ENCODE peak calls at places on chromosome 3, in six cellular contexts. K is activated gamma-delta T cell treated with Interleukin-2 at 50 U/mL for 16 hours; U is iPS-NIHi11; E is immature natural killer cell; O is stimulated activated naive CD8-positive, alpha-beta T cell treated with anti-CD3 and anti-CD28 coated beads, Interleukin-15, amount 100 ng/mL, for 72 hours; Z is HCT116. W is an unnamed sample.

GRCh38 chr3:100875239-100875638 is 118.0 kb downstream of the ABI3BP start:
- DNase-seq in K (no peak), U (no peak), E (no peak), O (no peak), Z (no peak), W (no peak)

GRCh38 chr3:41321642-41321980 is 122.3 kb downstream of the CTNNB1 start:
- DNase-seq in K (no peak), U (no peak), E (no peak), O (no peak), Z (no peak), W (no peak)

GRCh38 chr3:12870942-12871341 is 29.6 kb upstream of the RPL32 start:
- DNase-seq in K (no peak), U (no peak), E (peak), O (peak), Z (no peak), W (no peak)

GRCh38 chr3:72892870-72893269 is 5.0 kb downstream of the GXYLT2 start:
- DNase-seq in K (no peak), U (peak), E (no peak), O (no peak), Z (no peak), W (peak)

GRCh38 chr3:39147374-39147709 is 6.0 kb downstream of the CSRNP1 start:
- DNase-seq in K (no peak), U (no peak), E (no peak), O (no peak), Z (no peak), W (no peak)

GRCh38 chr3:37862219-37862711 is 585 bp downstream of the CTDSPL start:
- DNase-seq in K (no peak), U (peak), E (peak), O (peak), Z (no peak), W (peak)

GRCh38 chr3:105715372-105715771 is 153.4 kb downstream of the CBLB start:
- DNase-seq in K (no peak), U (no peak), E (no peak), O (no peak), Z (no peak), W (no peak)

GRCh38 chr3:39760325-39760724 is 49.1 kb upstream of the MYRIP start:
- DNase-seq in K (no peak), U (no peak), E (no peak), O (no peak), Z (no peak), W (no peak)

GRCh38 chr3:10516835-10517465 is 11.6 kb upstream of the ATP2B2 start:
- DNase-seq in K (no peak), U (no peak), E (no peak), O (no peak), Z (no peak), W (no peak)

GRCh38 chr3:186413615-186414415 is 51.8 kb upstream of the DGKG start:
- DNase-seq in K (peak), U (peak), E (no peak), O (no peak), Z (no peak), W (peak)

GRCh38 chr3:54322354-54322753 is 200.0 kb downstream of the CACNA2D3 start:
- DNase-seq in K (no peak), U (no peak), E (no peak), O (no peak), Z (no peak), W (no peak)

GRCh38 chr3:172635588-172635987 is 75.3 kb downstream of the NCEH1 start:
- DNase-seq in K (no peak), U (no peak), E (peak), O (peak), Z (peak), W (no peak)

GRCh38 chr3:81406318-81406717 is 355.1 kb downstream of the GBE1 start:
- DNase-seq in K (no peak), U (no peak), E (no peak), O (no peak), Z (no peak), W (peak)

GRCh38 chr3:72303926-72304325 is 519.0 kb upstream of the PROK2 start:
- DNase-seq in K (no peak), U (no peak), E (no peak), O (no peak), Z (no peak), W (peak)

GRCh38 chr3:57518276-57518914 is 25.7 kb downstream of the DNAH12 start:
- DNase-seq in K (no peak), U (no peak), E (peak), O (no peak), Z (peak), W (no peak)

GRCh38 chr3:86982883-86983282 is 8.1 kb downstream of the VGLL3 start:
- DNase-seq in K (no peak), U (no peak), E (no peak), O (no peak), Z (no peak), W (no peak)

GRCh38 chr3:27253831-27254230 is 115.4 kb downstream of the NEK10 start:
- DNase-seq in K (no peak), U (peak), E (no peak), O (peak), Z (peak), W (peak)

GRCh38 chr3:46516521-46516920 is 18.7 kb downstream of the RTP3 start:
- DNase-seq in K (no peak), U (no peak), E (no peak), O (no peak), Z (no peak), W (no peak)

GRCh38 chr3:190193210-190193609 is 72.5 kb upstream of the P3H2 start:
- DNase-seq in K (no peak), U (no peak), E (no peak), O (no peak), Z (no peak), W (no peak)

GRCh38 chr3:115251509-115251908 is 104.4 kb upstream of the ZBTB20 start:
- DNase-seq in K (no peak), U (no peak), E (no peak), O (no peak), Z (no peak), W (no peak)

GRCh38 chr3:194203482-194204035 is 67.6 kb downstream of the HES1 start:
- DNase-seq in K (no peak), U (no peak), E (no peak), O (peak), Z (no peak), W (peak)

GRCh38 chr3:142973217-142974009 is 9.9 kb upstream of the PAQR9 start:
- DNase-seq in K (no peak), U (no peak), E (no peak), O (no peak), Z (no peak), W (no peak)

GRCh38 chr3:158532099-158532734 is 38.8 kb upstream of the MLF1 start:
- DNase-seq in K (no peak), U (peak), E (no peak), O (no peak), Z (peak), W (peak)

GRCh38 chr3:117726776-117727175 is 1017.2 kb downstream of the TUSC7 start:
- DNase-seq in K (no peak), U (no peak), E (no peak), O (no peak), Z (no peak), W (no peak)

GRCh38 chr3:50287262-50287661 is 5.0 kb downstream of the IFRD2 start:
- DNase-seq in K (no peak), U (no peak), E (no peak), O (no peak), Z (no peak), W (no peak)

GRCh38 chr3:156207802-156208685 is 87.7 kb downstream of the KCNAB1 start:
- DNase-seq in K (no peak), U (no peak), E (no peak), O (no peak), Z (no peak), W (no peak)

GRCh38 chr3:9669720-9670432 is 20.6 kb downstream of the MTMR14 start:
- DNase-seq in K (no peak), U (no peak), E (no peak), O (no peak), Z (no peak), W (no peak)